ENCODE peak calls at places on chromosome 10, in eight cellular contexts. X, C, N, G, W, U, H and D are unnamed samples.
A peak's percentile ranks its signal among the peaks of the same experiment; 100 is the strongest.

GRCh38 chr10:54909165-54909564 is 108.1 kb upstream of the PCDH15 start:
- DNase-seq in X (no peak), C (no peak), N (no peak), G (no peak), W (no peak), U (no peak), H (no peak), D (no peak)

GRCh38 chr10:91635401-91636400 is 2.8 kb upstream of the PPP1R3C start:
- DNase-seq in X (peak; percentile 68), C (peak; percentile 74), N (peak; percentile 90), G (peak; percentile 60), W (peak; percentile 62), U (peak; percentile 72), H (peak; percentile 88), D (peak; percentile 53)

GRCh38 chr10:43122096-43122495 is 16.1 kb upstream of the CSGALNACT2 start:
- DNase-seq in X (peak; percentile 32), C (no peak), N (no peak), G (no peak), W (peak; percentile 0), U (no peak), H (no peak), D (no peak)

GRCh38 chr10:117653170-117653515 is 110.6 kb downstream of the EMX2 start:
- DNase-seq in X (no peak), C (no peak), N (peak; percentile 84), G (no peak), W (no peak), U (no peak), H (peak; percentile 18), D (no peak)

GRCh38 chr10:22321156-22321711 is 335 bp downstream of the BMI1 start:
- DNase-seq in X (peak; percentile 72), C (peak; percentile 77), N (peak; percentile 88), G (peak; percentile 55), W (peak; percentile 44), U (peak; percentile 56), H (peak; percentile 91), D (peak; percentile 44)

GRCh38 chr10:88926484-88927249 is 25.9 kb downstream of the ACTA2 start:
- DNase-seq in X (no peak), C (no peak), N (peak; percentile 96), G (peak; percentile 16), W (no peak), U (no peak), H (peak; percentile 25), D (no peak)

GRCh38 chr10:75108684-75109458 is 2.6 kb upstream of the SAMD8 start:
- DNase-seq in X (peak; percentile 49), C (no peak), N (peak; percentile 38), G (peak; percentile 23), W (peak; percentile 72), U (no peak), H (peak; percentile 68), D (no peak)

GRCh38 chr10:91162050-91162494 is 58.4 kb upstream of the PCGF5 start:
- DNase-seq in X (no peak), C (peak; percentile 28), N (peak; percentile 24), G (peak; percentile 37), W (no peak), U (no peak), H (peak; percentile 74), D (no peak)

GRCh38 chr10:88401671-88402347 is 181.3 kb downstream of the RNLS start:
- DNase-seq in X (no peak), C (peak; percentile 50), N (peak; percentile 60), G (no peak), W (no peak), U (no peak), H (peak; percentile 7), D (no peak)

GRCh38 chr10:124565565-124566221 is 104.1 kb downstream of the LHPP start:
- DNase-seq in X (no peak), C (peak; percentile 57), N (peak; percentile 15), G (peak; percentile 76), W (peak; percentile 73), U (peak; percentile 88), H (peak; percentile 86), D (no peak)

GRCh38 chr10:78062296-78062695 is 28.6 kb downstream of the RPS24 start:
- DNase-seq in X (no peak), C (no peak), N (no peak), G (no peak), W (no peak), U (no peak), H (no peak), D (no peak)

GRCh38 chr10:15267496-15267895 is 99.0 kb upstream of the NMT2 start:
- DNase-seq in X (no peak), C (no peak), N (peak; percentile 12), G (no peak), W (peak; percentile 13), U (no peak), H (no peak), D (no peak)

GRCh38 chr10:69730251-69731156 is 71.2 kb upstream of the COL13A1 start:
- DNase-seq in X (no peak), C (no peak), N (peak; percentile 32), G (no peak), W (no peak), U (no peak), H (no peak), D (no peak)

GRCh38 chr10:46551701-46552525 is 4.5 kb downstream of the GPRIN2 start:
- DNase-seq in X (peak; percentile 53), C (no peak), N (no peak), G (no peak), W (peak; percentile 19), U (peak; percentile 4), H (no peak), D (peak; percentile 38)

GRCh38 chr10:117640406-117640805 is 97.9 kb downstream of the EMX2 start:
- DNase-seq in X (no peak), C (no peak), N (no peak), G (no peak), W (no peak), U (no peak), H (no peak), D (no peak)